ENCODE peak calls at places on chromosomes 4 and X, in four cellular contexts. M, R, L and C are unnamed samples.

GRCh38 chr4:163540977-163541376 is 46.5 kb downstream of the TMA16 start:
- DNase-seq in R (no peak), L (no peak), M (no peak), C (peak; percentile 72)

GRCh38 chrX:9797961-9798360 is 11.7 kb downstream of the SHROOM2 start:
- DNase-seq in L (no peak), R (no peak), M (no peak), C (no peak)

GRCh38 chr4:21769404-21770147 is 179.0 kb downstream of the KCNIP4 start:
- DNase-seq in L (no peak), R (no peak), M (no peak), C (no peak)

GRCh38 chr4:181822005-181822375 is 421.2 kb upstream of the TENM3 start:
- DNase-seq in R (no peak), L (peak; percentile 58), M (no peak), C (no peak)

GRCh38 chrX:555589-556220 is 74.9 kb upstream of the SHOX start:
- DNase-seq in M (no peak), R (no peak), L (no peak), C (no peak)

GRCh38 chr4:26596843-26597242 is 13.0 kb downstream of the TBC1D19 start:
- DNase-seq in R (no peak), M (no peak), L (no peak), C (no peak)

GRCh38 chr4:2786152-2786671 is 6.7 kb upstream of the SH3BP2 start:
- DNase-seq in R (no peak), M (no peak), L (no peak), C (no peak)

GRCh38 chr4:54439831-54440243 is 210.7 kb downstream of the PDGFRA start:
- DNase-seq in M (no peak), R (peak; percentile 52), L (peak; percentile 16), C (no peak)

GRCh38 chr4:68883870-68884269 is 67.7 kb downstream of the UGT2A3 start:
- DNase-seq in L (no peak), R (no peak), M (no peak), C (no peak)

GRCh38 chr4:20456416-20456815 is 204.7 kb downstream of the SLIT2 start:
- DNase-seq in R (no peak), M (no peak), L (no peak), C (no peak)

GRCh38 chr4:19961092-19961491 is 290.6 kb upstream of the SLIT2 start:
- DNase-seq in M (no peak), L (no peak), R (no peak), C (no peak)

GRCh38 chrX:109660756-109661155 is 35.8 kb upstream of the KCNE5 start:
- DNase-seq in R (no peak), M (no peak), L (no peak), C (no peak)

GRCh38 chr4:129342820-129343219 is 246.9 kb downstream of the C4orf33 start:
- DNase-seq in R (no peak), L (no peak), M (no peak), C (no peak)

GRCh38 chr4:137749466-137749865 is 217.2 kb upstream of the PCDH18 start:
- DNase-seq in M (no peak), R (no peak), L (no peak), C (no peak)

GRCh38 chrX:38803609-38804480 is 2.6 kb downstream of the MID1IP1 start:
- DNase-seq in R (peak; percentile 94), L (peak; percentile 84), M (peak; percentile 29), C (peak; percentile 82)

GRCh38 chr4:86484241-86484640 is 109.9 kb upstream of the PTPN13 start:
- DNase-seq in M (no peak), R (no peak), L (no peak), C (no peak)

GRCh38 chrX:149633511-149633910 is 1.9 kb upstream of the TMEM185A start:
- DNase-seq in R (no peak), L (no peak), M (no peak), C (no peak)

GRCh38 chr4:829291-829690 is 3.4 kb upstream of the CPLX1 start:
- DNase-seq in L (no peak), M (no peak), R (peak; percentile 22), C (no peak)
- H3K4me1 ChIP-seq in L (peaks cover 6% of the 10 kb centered on the region), M (peaks cover 7% of the 10 kb centered on the region), R (no peaks in the 10 kb centered on the region), C (no peaks in the 10 kb centered on the region)

GRCh38 chr4:170124391-170124790 is 34.6 kb upstream of the AADAT start:
- DNase-seq in L (no peak), M (no peak), R (no peak), C (no peak)
- H3K9me3 ChIP-seq in L (no peaks in the 10 kb centered on the region), M (no peaks in the 10 kb centered on the region), R (no peaks in the 10 kb centered on the region), C (no peaks in the 10 kb centered on the region)

GRCh38 chr4:213971-214370 is 89.7 kb downstream of the ZNF718 start:
- DNase-seq in L (no peak), R (no peak), M (no peak), C (no peak)

GRCh38 chr4:211033-211511 is 86.8 kb downstream of the ZNF718 start:
- DNase-seq in M (no peak), R (no peak), L (no peak), C (no peak)

GRCh38 chr4:217891-218290 is 87.4 kb downstream of the ZNF732 start:
- DNase-seq in M (no peak), R (no peak), L (no peak), C (no peak)

GRCh38 chr4:212438-213174 is 88.3 kb downstream of the ZNF718 start:
- DNase-seq in R (peak; percentile 74), L (peak; percentile 73), M (no peak), C (no peak)
- H3K4me1 ChIP-seq in R (no peaks in the 10 kb centered on the region), L (no peaks in the 10 kb centered on the region), M (peaks cover 16% of the 10 kb centered on the region), C (no peaks in the 10 kb centered on the region)

DNA sequence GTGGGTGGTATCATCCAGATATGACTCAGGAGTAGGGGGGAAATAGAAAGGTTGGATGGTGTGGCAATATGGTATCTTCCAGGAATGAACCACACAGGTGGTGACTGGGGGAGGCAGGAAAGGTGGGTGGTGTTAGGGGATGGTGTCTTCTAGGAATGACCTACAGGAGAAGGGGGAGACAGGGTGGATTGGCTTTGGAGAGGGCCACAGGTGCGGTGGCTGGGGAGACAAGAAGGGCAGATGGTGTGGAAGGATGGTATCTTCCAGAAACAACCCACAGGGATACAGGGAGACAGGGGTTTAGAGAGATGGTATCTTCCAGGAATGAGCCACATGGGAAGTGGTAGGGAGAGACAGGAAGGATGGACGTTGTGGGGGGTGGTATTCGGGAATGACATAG is 64.0 kb downstream of the MAOA start:
- DNase-seq in R (no peak), L (no peak), M (no peak), C (no peak)
- H3K9me3 ChIP-seq in R (peaks cover 21% of the 10 kb centered on the region), L (no peaks in the 10 kb centered on the region), M (no peaks in the 10 kb centered on the region), C (no peaks in the 10 kb centered on the region)

GRCh38 chrX:44906041-44906440 is 33.1 kb downstream of the KDM6A start:
- DNase-seq in L (no peak), R (no peak), M (no peak), C (no peak)

GRCh38 chrX:44906542-44906941 is 33.6 kb downstream of the KDM6A start:
- DNase-seq in L (no peak), R (no peak), M (no peak), C (no peak)

GRCh38 chrX:44903842-44904530 is 31.0 kb downstream of the KDM6A start:
- DNase-seq in L (no peak), M (no peak), R (no peak), C (no peak)

GRCh38 chrX:44904542-44905115 is 31.6 kb downstream of the KDM6A start:
- DNase-seq in R (no peak), M (no peak), L (no peak), C (no peak)

GRCh38 chrX:44903107-44903506 is 30.1 kb downstream of the KDM6A start:
- DNase-seq in M (no peak), L (no peak), R (no peak), C (peak; percentile 61)
- H3K4me1 ChIP-seq in M (peaks cover 20% of the 10 kb centered on the region), L (peaks cover 38% of the 10 kb centered on the region), R (peaks cover 65% of the 10 kb centered on the region), C (peaks cover 16% of the 10 kb centered on the region)

GRCh38 chr4:83115000-83115399 is 471 bp upstream of the PLAC8 start:
- DNase-seq in R (no peak), M (no peak), L (no peak), C (no peak)

GRCh38 chr4:83121246-83121645 is 6.7 kb upstream of the PLAC8 start:
- DNase-seq in R (no peak), M (no peak), L (no peak), C (no peak)

GRCh38 chr4:83115656-83116285 is 1.2 kb upstream of the PLAC8 start:
- DNase-seq in L (no peak), R (no peak), M (no peak), C (no peak)

GRCh38 chr4:83114576-83114975 is at the start of gene PLAC8:
- DNase-seq in L (no peak), R (no peak), M (peak; percentile 36), C (peak; percentile 75)

GRCh38 chr4:83118869-83119268 is 4.3 kb upstream of the PLAC8 start:
- DNase-seq in M (no peak), R (no peak), L (no peak), C (no peak)
- H3K9me3 ChIP-seq in M (no peaks in the 10 kb centered on the region), R (no peaks in the 10 kb centered on the region), L (no peaks in the 10 kb centered on the region), C (peaks cover 3% of the 10 kb centered on the region)